ENCODE peak calls at places on chromosomes 6 and 20, in eight cellular contexts. I, R, L, O, J, G, X and N are unnamed samples.

GRCh38 chr6:125104425-125104824 is 49.1 kb upstream of the TPD52L1 start:
- DNase-seq in X (peak; percentile 81), L (no peak), O (peak; percentile 90), I (no peak), G (no peak), J (no peak), R (peak; percentile 80), N (no peak)

GRCh38 chr6:29886686-29887085 is 55.6 kb upstream of the HLA-A start:
- DNase-seq in O (no peak), G (no peak), R (no peak), L (no peak), J (no peak), I (no peak), X (no peak), N (no peak)

GRCh38 chr6:111602481-111603404 is 2.9 kb downstream of the TRAF3IP2 start:
- DNase-seq in L (no peak), X (no peak), I (no peak), G (no peak), J (no peak), O (peak; percentile 76), R (peak; percentile 65), N (no peak)

GRCh38 chr6:165876568-165876967 is 213.5 kb upstream of the PDE10A start:
- DNase-seq in J (no peak), G (no peak), O (peak; percentile 17), R (peak; percentile 16), L (no peak), X (no peak), I (no peak), N (no peak)

GRCh38 chr6:116563830-116564229 is 7.5 kb upstream of the RWDD1 start:
- DNase-seq in I (no peak), L (no peak), O (no peak), R (no peak), G (no peak), J (no peak), X (no peak), N (no peak)

GRCh38 chr6:137271245-137272183 is 52.3 kb upstream of the IFNGR1 start:
- DNase-seq in J (no peak), R (peak; percentile 72), I (no peak), G (no peak), X (no peak), L (no peak), O (peak; percentile 61), N (no peak)

GRCh38 chr6:167350731-167351655 is 26.1 kb downstream of the TTLL2 start:
- DNase-seq in G (no peak), R (peak; percentile 89), L (peak; percentile 36), O (peak; percentile 15), X (peak; percentile 96), I (peak; percentile 55), J (no peak), N (peak; percentile 92)

GRCh38 chr20:44706371-44707258 is 8.6 kb upstream of the CCN5 start:
- DNase-seq in O (peak; percentile 89), I (no peak), G (no peak), R (peak; percentile 44), X (peak; percentile 20), J (no peak), L (no peak), N (no peak)

GRCh38 chr20:54598351-54598750 is 123.0 kb downstream of the DOK5 start:
- DNase-seq in O (no peak), J (no peak), R (no peak), X (no peak), G (no peak), L (no peak), I (no peak), N (no peak)

GRCh38 chr6:1554241-1554880 is 55.4 kb upstream of the FOXC1 start:
- DNase-seq in L (peak; percentile 44), R (no peak), X (no peak), I (no peak), J (no peak), O (peak; percentile 41), G (no peak), N (no peak)

GRCh38 chr6:47251396-47251795 is 58.3 kb downstream of the TNFRSF21 start:
- DNase-seq in X (no peak), J (no peak), I (no peak), R (no peak), O (no peak), G (no peak), L (no peak), N (no peak)

GRCh38 chr6:73695619-73696421 is at the start of gene CD109:
- DNase-seq in I (peak; percentile 18), G (peak; percentile 41), L (no peak), O (peak; percentile 81), X (peak; percentile 69), R (peak; percentile 75), J (no peak), N (peak; percentile 75)

GRCh38 chr6:158756977-158757752 is 62.0 kb downstream of the EZR start:
- DNase-seq in X (no peak), R (no peak), L (no peak), J (no peak), I (no peak), O (no peak), G (no peak), N (no peak)

GRCh38 chr20:59051666-59052065 is 9.1 kb upstream of the PRELID3B start:
- DNase-seq in J (no peak), R (no peak), L (no peak), X (no peak), O (no peak), I (no peak), G (no peak), N (no peak)

GRCh38 chr6:43996614-43997341 is 130.5 kb downstream of the MRPL14 start:
- DNase-seq in R (peak; percentile 8), O (no peak), G (no peak), X (no peak), J (no peak), L (no peak), I (no peak), N (no peak)

GRCh38 chr20:32999603-33000250 is 4.5 kb downstream of the SUN5 start:
- DNase-seq in I (no peak), X (no peak), R (peak; percentile 23), G (no peak), O (no peak), J (no peak), L (no peak), N (no peak)

GRCh38 chr6:166439366-166440091 is 56.8 kb upstream of the MPC1 start:
- DNase-seq in L (no peak), R (no peak), J (peak; percentile 78), G (no peak), O (no peak), X (no peak), I (no peak), N (no peak)

GRCh38 chr6:105324386-105325000 is 78.4 kb downstream of the PREP start:
- DNase-seq in R (no peak), J (no peak), I (no peak), O (peak; percentile 31), G (no peak), L (no peak), X (no peak), N (no peak)

GRCh38 chr6:40931927-40932326 is 107.1 kb downstream of the UNC5CL start:
- DNase-seq in G (no peak), R (no peak), J (no peak), X (no peak), O (peak; percentile 48), L (no peak), I (no peak), N (no peak)

GRCh38 chr6:98880486-98880885 is 46.1 kb downstream of the POU3F2 start:
- DNase-seq in O (no peak), I (no peak), J (no peak), R (no peak), G (no peak), L (no peak), X (no peak), N (no peak)

GRCh38 chr20:62699741-62700140 is 8.9 kb upstream of the NTSR1 start:
- DNase-seq in R (no peak), L (no peak), I (no peak), J (no peak), G (no peak), X (no peak), O (no peak), N (no peak)

GRCh38 chr6:97765480-97765879 is 482.5 kb upstream of the MMS22L start:
- DNase-seq in G (no peak), L (no peak), X (no peak), O (peak; percentile 83), R (peak; percentile 65), I (no peak), J (no peak), N (no peak)

GRCh38 chr6:111706841-111707391 is 101.2 kb upstream of the TRAF3IP2 start:
- DNase-seq in I (no peak), X (no peak), G (no peak), L (no peak), O (no peak), J (no peak), R (no peak), N (no peak)

GRCh38 chr6:8879334-8879733 is 444.0 kb upstream of the SLC35B3 start:
- DNase-seq in J (no peak), R (no peak), I (no peak), X (no peak), L (no peak), G (no peak), O (no peak), N (no peak)

GRCh38 chr6:46377209-46377608 is 114.0 kb downstream of the RCAN2 start:
- DNase-seq in L (no peak), G (no peak), O (no peak), I (no peak), R (no peak), X (no peak), J (no peak), N (no peak)

GRCh38 chr6:21438237-21438985 is 155.1 kb upstream of the SOX4 start:
- DNase-seq in O (no peak), L (peak; percentile 54), R (no peak), X (no peak), I (no peak), G (no peak), J (no peak), N (peak; percentile 44)

GRCh38 chr20:6697228-6697972 is 70.1 kb upstream of the BMP2 start:
- DNase-seq in L (no peak), J (no peak), O (no peak), G (no peak), I (no peak), R (no peak), X (no peak), N (no peak)

GRCh38 chr20:62308102-62308822 is 5.5 kb downstream of the ADRM1 start:
- DNase-seq in R (no peak), G (no peak), O (no peak), J (no peak), X (no peak), I (no peak), L (no peak), N (no peak)

GRCh38 chr20:53265304-53265875 is 293.2 kb downstream of the TSHZ2 start:
- DNase-seq in L (no peak), R (no peak), G (no peak), J (no peak), X (peak; percentile 8), O (no peak), I (no peak), N (no peak)

GRCh38 chr20:2108498-2108897 is 6.9 kb downstream of the STK35 start:
- DNase-seq in R (no peak), L (no peak), I (no peak), X (no peak), G (no peak), O (no peak), J (no peak), N (no peak)

GRCh38 chr20:4978050-4978918 is 23.0 kb downstream of the SLC23A2 start:
- DNase-seq in L (no peak), X (no peak), O (no peak), R (peak; percentile 48), I (no peak), G (no peak), J (no peak), N (no peak)

GRCh38 chr6:1312444-1313363 is 806 bp downstream of the FOXQ1 start:
- DNase-seq in R (peak; percentile 38), I (no peak), G (no peak), O (no peak), J (no peak), X (peak; percentile 47), L (no peak), N (no peak)

GRCh38 chr6:53699462-53699861 is 33.9 kb upstream of the KLHL31 start:
- DNase-seq in J (no peak), R (no peak), O (no peak), X (no peak), L (no peak), G (no peak), I (no peak), N (no peak)

GRCh38 chr6:41939091-41939847 is 2.3 kb downstream of the CCND3 start:
- DNase-seq in G (peak; percentile 9), L (no peak), I (no peak), J (no peak), R (peak; percentile 69), O (peak; percentile 62), X (peak; percentile 80), N (peak; percentile 59)